ENCODE peak calls at places on chromosomes 11 and 22, in four cellular contexts. One of them, this sample, is unnamed.

GRCh38 chr11:103035656-103036434 is 56.1 kb downstream of the DCUN1D5 start:
- DNase-seq in K562: peak
- DNase-seq in GM12878: peak
- DNase-seq in endothelial cell of umbilical vein: peak
- DNase-seq in this sample: no peak

GRCh38 chr22:29332886-29333496 is 17.5 kb upstream of the RASL10A start:
- DNase-seq in K562: no peak
- DNase-seq in GM12878: no peak
- DNase-seq in endothelial cell of umbilical vein: no peak
- DNase-seq in this sample: no peak

GRCh38 chr11:118434123-118434552 is 2.2 kb upstream of the KMT2A start:
- DNase-seq in K562: no peak
- DNase-seq in GM12878: no peak
- DNase-seq in endothelial cell of umbilical vein: no peak
- DNase-seq in this sample: no peak

GRCh38 chr11:65043881-65044501 is 3.0 kb downstream of the SAC3D1 start:
- DNase-seq in K562: peak
- DNase-seq in GM12878: no peak
- DNase-seq in endothelial cell of umbilical vein: no peak
- DNase-seq in this sample: peak

GRCh38 chr11:92340839-92341238 is 116.2 kb downstream of the FAT3 start:
- DNase-seq in K562: peak
- DNase-seq in GM12878: no peak
- DNase-seq in endothelial cell of umbilical vein: no peak
- DNase-seq in this sample: no peak

GRCh38 chr11:31803813-31804438 is 7.2 kb downstream of the PAX6 start:
- DNase-seq in K562: no peak
- DNase-seq in GM12878: no peak
- DNase-seq in endothelial cell of umbilical vein: no peak
- DNase-seq in this sample: no peak

GRCh38 chr11:113550179-113550578 is 75.0 kb upstream of the DRD2 start:
- DNase-seq in K562: no peak
- DNase-seq in GM12878: no peak
- DNase-seq in endothelial cell of umbilical vein: no peak
- DNase-seq in this sample: no peak

GRCh38 chr11:14358729-14359439 is at the start of gene RRAS2:
- DNase-seq in K562: peak
- DNase-seq in GM12878: no peak
- DNase-seq in endothelial cell of umbilical vein: peak
- DNase-seq in this sample: peak

GRCh38 chr11:131659931-131660330 is 289.5 kb downstream of the NTM start:
- DNase-seq in K562: no peak
- DNase-seq in GM12878: no peak
- DNase-seq in endothelial cell of umbilical vein: no peak
- DNase-seq in this sample: no peak

GRCh38 chr11:86459682-86460460 is 85.2 kb downstream of the CCDC81 start:
- DNase-seq in K562: no peak
- DNase-seq in GM12878: no peak
- DNase-seq in endothelial cell of umbilical vein: peak
- DNase-seq in this sample: no peak

GRCh38 chr22:44385781-44386180 is 73.0 kb upstream of the SHISAL1 start:
- DNase-seq in K562: no peak
- DNase-seq in GM12878: no peak
- DNase-seq in endothelial cell of umbilical vein: no peak
- DNase-seq in this sample: peak

GRCh38 chr11:108278546-108278945 is 55.7 kb downstream of the ATM start:
- DNase-seq in K562: no peak
- DNase-seq in GM12878: no peak
- DNase-seq in endothelial cell of umbilical vein: no peak
- DNase-seq in this sample: no peak

GRCh38 chr11:96123301-96123700 is 199.4 kb upstream of the MTMR2 start:
- DNase-seq in K562: no peak
- DNase-seq in GM12878: no peak
- DNase-seq in endothelial cell of umbilical vein: no peak
- DNase-seq in this sample: no peak

GRCh38 chr22:29992341-29993275 is 87.7 kb upstream of the HORMAD2 start:
- DNase-seq in K562: no peak
- DNase-seq in GM12878: no peak
- DNase-seq in endothelial cell of umbilical vein: no peak
- DNase-seq in this sample: no peak

GRCh38 chr11:17600316-17601205 is 53.5 kb downstream of the OTOG start:
- DNase-seq in K562: no peak
- DNase-seq in GM12878: no peak
- DNase-seq in endothelial cell of umbilical vein: no peak
- DNase-seq in this sample: peak

GRCh38 chr11:17601206-17602075 is 54.4 kb downstream of the OTOG start:
- DNase-seq in K562: peak
- DNase-seq in GM12878: no peak
- DNase-seq in endothelial cell of umbilical vein: no peak
- DNase-seq in this sample: peak

GRCh38 chr11:17598700-17599459 is 51.8 kb downstream of the OTOG start:
- DNase-seq in K562: peak
- DNase-seq in GM12878: peak
- DNase-seq in endothelial cell of umbilical vein: peak
- DNase-seq in this sample: peak

GRCh38 chr11:17597770-17598169 is 50.7 kb downstream of the OTOG start:
- DNase-seq in K562: no peak
- DNase-seq in GM12878: no peak
- DNase-seq in endothelial cell of umbilical vein: no peak
- DNase-seq in this sample: peak

DNA sequence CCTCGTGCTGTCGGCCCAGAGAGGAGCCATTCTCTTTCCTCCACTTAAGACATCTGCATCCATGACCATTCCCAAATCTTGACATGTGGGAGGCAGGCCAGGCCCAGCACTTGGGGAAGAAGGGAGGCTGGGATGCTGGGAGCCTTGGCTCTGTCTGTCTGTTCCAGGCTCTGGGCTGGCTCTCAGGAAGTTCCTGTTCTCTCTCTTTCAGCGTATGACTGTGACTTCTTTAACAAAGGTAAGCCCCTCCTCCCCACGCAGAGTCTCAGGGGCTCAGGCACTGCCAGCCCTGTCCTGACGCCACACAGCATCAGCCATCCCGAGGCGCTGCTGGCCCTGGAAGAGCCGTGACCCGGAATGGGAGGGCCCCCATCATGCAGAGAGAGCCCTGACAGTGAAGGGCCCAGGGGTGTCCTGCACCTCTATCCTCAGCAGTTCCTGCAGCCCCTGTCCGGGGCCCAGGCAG is 52.4 kb downstream of the OTOG start:
- DNase-seq in K562: no peak
- DNase-seq in GM12878: no peak
- DNase-seq in endothelial cell of umbilical vein: no peak
- DNase-seq in this sample: peak
- H3K4me3 ChIP-seq in K562: no peak
- H3K4me3 ChIP-seq in GM12878: no peak
- H3K4me3 ChIP-seq in endothelial cell of umbilical vein: no peak
- H3K4me3 ChIP-seq in this sample: no peak

DNA sequence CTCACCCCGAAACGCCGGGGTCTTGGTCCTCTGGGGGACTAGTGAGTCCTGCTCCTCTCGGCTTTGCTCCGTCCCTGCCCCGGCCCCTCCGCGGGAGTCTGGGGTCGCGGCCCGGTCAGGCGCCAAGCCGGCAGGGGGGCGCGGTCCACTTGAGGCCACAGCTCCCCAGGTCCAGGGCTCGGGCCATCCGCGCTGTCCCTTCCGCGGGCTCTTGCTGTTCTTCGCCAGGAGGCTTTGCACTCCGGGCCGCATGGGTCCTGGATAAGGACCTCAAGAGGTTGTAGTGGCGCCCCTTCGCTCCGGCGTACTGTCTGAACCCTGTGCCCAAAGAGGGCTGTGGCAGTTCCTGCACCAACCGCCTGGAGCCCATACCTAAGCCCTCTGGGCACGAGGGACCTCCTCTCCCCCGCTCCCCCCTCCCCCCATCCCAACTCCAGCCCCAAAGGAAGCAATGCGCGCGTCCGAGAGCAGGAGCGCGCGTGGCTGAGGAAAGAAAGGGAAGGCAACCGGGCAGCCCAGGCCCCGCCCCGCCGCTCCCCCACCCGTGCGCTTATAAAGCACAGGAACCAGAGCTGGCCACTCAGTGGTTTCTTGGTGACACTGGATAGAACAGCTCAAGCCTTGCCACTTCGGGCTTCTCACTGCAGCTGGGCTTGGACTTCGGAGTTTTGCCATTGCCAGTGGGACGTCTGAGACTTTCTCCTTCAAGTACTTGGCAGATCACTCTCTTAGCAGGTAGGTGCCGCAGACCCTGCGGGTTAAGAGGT is at the start of gene ADM:
- DNase-seq in K562: peak
- DNase-seq in GM12878: no peak
- DNase-seq in endothelial cell of umbilical vein: peak
- DNase-seq in this sample: peak
- TF ChIP-seq POLR2AphosphoS5 in K562: no peak
- TF ChIP-seq POLR2AphosphoS5 in GM12878: peak
- TF ChIP-seq POLR2AphosphoS5 in endothelial cell of umbilical vein: peak
- TF ChIP-seq POLR2AphosphoS5 in this sample: peak

GRCh38 chr11:128021304-128022006 is 565.9 kb downstream of the ETS1 start:
- DNase-seq in K562: no peak
- DNase-seq in GM12878: no peak
- DNase-seq in endothelial cell of umbilical vein: no peak
- DNase-seq in this sample: no peak
- TF ChIP-seq CTCF in K562: no peak
- TF ChIP-seq CTCF in GM12878: no peak
- TF ChIP-seq CTCF in endothelial cell of umbilical vein: peak
- TF ChIP-seq CTCF in this sample: no peak

GRCh38 chr22:46735747-46736608 is 2.1 kb downstream of the CERK start:
- DNase-seq in K562: no peak
- DNase-seq in GM12878: no peak
- DNase-seq in endothelial cell of umbilical vein: peak
- DNase-seq in this sample: no peak
- H3K4me3 ChIP-seq in K562: no peak
- H3K4me3 ChIP-seq in GM12878: peak
- H3K4me3 ChIP-seq in endothelial cell of umbilical vein: peak
- H3K4me3 ChIP-seq in this sample: peak

GRCh38 chr11:121770933-121771332 is 318.2 kb upstream of the SORL1-AS1 start:
- DNase-seq in K562: no peak
- DNase-seq in GM12878: no peak
- DNase-seq in endothelial cell of umbilical vein: no peak
- DNase-seq in this sample: no peak
- TF ChIP-seq POLR2AphosphoS5 in K562: no peak
- TF ChIP-seq POLR2AphosphoS5 in GM12878: no peak
- TF ChIP-seq POLR2AphosphoS5 in endothelial cell of umbilical vein: no peak
- TF ChIP-seq POLR2AphosphoS5 in this sample: no peak

GRCh38 chr22:19548964-19549363 is 24.8 kb upstream of the CLDN5 start:
- DNase-seq in K562: no peak
- DNase-seq in GM12878: no peak
- DNase-seq in endothelial cell of umbilical vein: no peak
- DNase-seq in this sample: no peak
- TF ChIP-seq CTCF in K562: no peak
- TF ChIP-seq CTCF in GM12878: no peak
- TF ChIP-seq CTCF in endothelial cell of umbilical vein: no peak
- TF ChIP-seq CTCF in this sample: no peak